ENCODE peak calls at places on chromosome 15, in five cellular contexts. One of them, this sample, is unnamed.

GRCh38 chr15:52481915-52482314 is 46.8 kb downstream of the MYO5A start:
- DNase-seq in activated naive CD8-positive, alpha-beta T cell treated with anti-CD3 and anti-CD28 coated beads for 36 hours: peak; percentile 14
- DNase-seq in T-helper 1 cell: peak; percentile 52
- DNase-seq in NCI-H1105 treated with DMSO at 0.1 percent for 48 hours: no peak
- DNase-seq in PC-9: no peak
- DNase-seq in this sample: no peak

GRCh38 chr15:40873625-40874561 is at the start of gene RHOV:
- DNase-seq in NCI-H1105 treated with DMSO at 0.1 percent for 48 hours: peak; percentile 25
- DNase-seq in activated naive CD8-positive, alpha-beta T cell treated with anti-CD3 and anti-CD28 coated beads for 36 hours: peak; percentile 67
- DNase-seq in PC-9: peak; percentile 70
- DNase-seq in T-helper 1 cell: peak; percentile 47
- DNase-seq in this sample: peak; percentile 72

GRCh38 chr15:48177875-48178611 is at the start of gene MYEF2:
- DNase-seq in activated naive CD8-positive, alpha-beta T cell treated with anti-CD3 and anti-CD28 coated beads for 36 hours: peak; percentile 77
- DNase-seq in NCI-H1105 treated with DMSO at 0.1 percent for 48 hours: peak; percentile 73
- DNase-seq in PC-9: no peak
- DNase-seq in T-helper 1 cell: peak; percentile 57
- DNase-seq in this sample: peak; percentile 90

GRCh38 chr15:40354408-40355171 is 3.4 kb upstream of the DISP2 start:
- DNase-seq in NCI-H1105 treated with DMSO at 0.1 percent for 48 hours: peak; percentile 13
- DNase-seq in T-helper 1 cell: no peak
- DNase-seq in activated naive CD8-positive, alpha-beta T cell treated with anti-CD3 and anti-CD28 coated beads for 36 hours: no peak
- DNase-seq in PC-9: no peak
- DNase-seq in this sample: peak; percentile 13

GRCh38 chr15:64930019-64930652 is 18.4 kb downstream of the ANKDD1A start:
- DNase-seq in activated naive CD8-positive, alpha-beta T cell treated with anti-CD3 and anti-CD28 coated beads for 36 hours: no peak
- DNase-seq in T-helper 1 cell: no peak
- DNase-seq in PC-9: no peak
- DNase-seq in NCI-H1105 treated with DMSO at 0.1 percent for 48 hours: no peak
- DNase-seq in this sample: no peak

GRCh38 chr15:81309647-81310460 is 14.1 kb downstream of the STARD5 start:
- DNase-seq in T-helper 1 cell: no peak
- DNase-seq in NCI-H1105 treated with DMSO at 0.1 percent for 48 hours: no peak
- DNase-seq in activated naive CD8-positive, alpha-beta T cell treated with anti-CD3 and anti-CD28 coated beads for 36 hours: no peak
- DNase-seq in PC-9: no peak
- DNase-seq in this sample: no peak

GRCh38 chr15:80572337-80572736 is 122.8 kb upstream of the ABHD17C start:
- DNase-seq in T-helper 1 cell: no peak
- DNase-seq in NCI-H1105 treated with DMSO at 0.1 percent for 48 hours: no peak
- DNase-seq in activated naive CD8-positive, alpha-beta T cell treated with anti-CD3 and anti-CD28 coated beads for 36 hours: no peak
- DNase-seq in PC-9: no peak
- DNase-seq in this sample: no peak

GRCh38 chr15:68187559-68187958 is 17.6 kb downstream of the CALML4 start:
- DNase-seq in activated naive CD8-positive, alpha-beta T cell treated with anti-CD3 and anti-CD28 coated beads for 36 hours: no peak
- DNase-seq in NCI-H1105 treated with DMSO at 0.1 percent for 48 hours: peak; percentile 97
- DNase-seq in PC-9: no peak
- DNase-seq in T-helper 1 cell: no peak
- DNase-seq in this sample: no peak

GRCh38 chr15:47371939-47372338 is 345.4 kb upstream of the SEMA6D start:
- DNase-seq in T-helper 1 cell: no peak
- DNase-seq in activated naive CD8-positive, alpha-beta T cell treated with anti-CD3 and anti-CD28 coated beads for 36 hours: no peak
- DNase-seq in NCI-H1105 treated with DMSO at 0.1 percent for 48 hours: no peak
- DNase-seq in PC-9: no peak
- DNase-seq in this sample: no peak

GRCh38 chr15:43511012-43511885 is 6.2 kb upstream of the MAP1A start:
- DNase-seq in NCI-H1105 treated with DMSO at 0.1 percent for 48 hours: peak; percentile 21
- DNase-seq in T-helper 1 cell: peak; percentile 6
- DNase-seq in activated naive CD8-positive, alpha-beta T cell treated with anti-CD3 and anti-CD28 coated beads for 36 hours: no peak
- DNase-seq in PC-9: peak; percentile 40
- DNase-seq in this sample: no peak

GRCh38 chr15:81111510-81112375 is 22.3 kb upstream of the CFAP161 start:
- DNase-seq in activated naive CD8-positive, alpha-beta T cell treated with anti-CD3 and anti-CD28 coated beads for 36 hours: no peak
- DNase-seq in T-helper 1 cell: no peak
- DNase-seq in NCI-H1105 treated with DMSO at 0.1 percent for 48 hours: no peak
- DNase-seq in PC-9: no peak
- DNase-seq in this sample: no peak

GRCh38 chr15:74262635-74263034 is 26.5 kb downstream of the CCDC33 start:
- DNase-seq in activated naive CD8-positive, alpha-beta T cell treated with anti-CD3 and anti-CD28 coated beads for 36 hours: no peak
- DNase-seq in T-helper 1 cell: no peak
- DNase-seq in NCI-H1105 treated with DMSO at 0.1 percent for 48 hours: no peak
- DNase-seq in PC-9: no peak
- DNase-seq in this sample: no peak

GRCh38 chr15:25741253-25741575 is 121.9 kb downstream of the ATP10A start:
- DNase-seq in PC-9: no peak
- DNase-seq in activated naive CD8-positive, alpha-beta T cell treated with anti-CD3 and anti-CD28 coated beads for 36 hours: no peak
- DNase-seq in T-helper 1 cell: no peak
- DNase-seq in NCI-H1105 treated with DMSO at 0.1 percent for 48 hours: no peak
- DNase-seq in this sample: no peak

GRCh38 chr15:90142216-90143175 is 40.2 kb upstream of the IDH2 start:
- DNase-seq in activated naive CD8-positive, alpha-beta T cell treated with anti-CD3 and anti-CD28 coated beads for 36 hours: peak; percentile 34
- DNase-seq in PC-9: no peak
- DNase-seq in NCI-H1105 treated with DMSO at 0.1 percent for 48 hours: no peak
- DNase-seq in T-helper 1 cell: peak; percentile 35
- DNase-seq in this sample: no peak

GRCh38 chr15:100115711-100116090 is 226.1 kb downstream of the ADAMTS17 start:
- DNase-seq in NCI-H1105 treated with DMSO at 0.1 percent for 48 hours: no peak
- DNase-seq in activated naive CD8-positive, alpha-beta T cell treated with anti-CD3 and anti-CD28 coated beads for 36 hours: no peak
- DNase-seq in T-helper 1 cell: no peak
- DNase-seq in PC-9: peak; percentile 57
- DNase-seq in this sample: no peak

GRCh38 chr15:51030649-51031316 is 63.9 kb downstream of the TNFAIP8L3 start:
- DNase-seq in NCI-H1105 treated with DMSO at 0.1 percent for 48 hours: no peak
- DNase-seq in activated naive CD8-positive, alpha-beta T cell treated with anti-CD3 and anti-CD28 coated beads for 36 hours: no peak
- DNase-seq in T-helper 1 cell: no peak
- DNase-seq in PC-9: peak; percentile 40
- DNase-seq in this sample: no peak

GRCh38 chr15:52326758-52327157 is 31.2 kb upstream of the MYO5C start:
- DNase-seq in PC-9: no peak
- DNase-seq in activated naive CD8-positive, alpha-beta T cell treated with anti-CD3 and anti-CD28 coated beads for 36 hours: no peak
- DNase-seq in NCI-H1105 treated with DMSO at 0.1 percent for 48 hours: no peak
- DNase-seq in T-helper 1 cell: no peak
- DNase-seq in this sample: no peak

GRCh38 chr15:50051811-50052419 is 67.1 kb downstream of the ATP8B4 start:
- DNase-seq in NCI-H1105 treated with DMSO at 0.1 percent for 48 hours: peak; percentile 19
- DNase-seq in activated naive CD8-positive, alpha-beta T cell treated with anti-CD3 and anti-CD28 coated beads for 36 hours: no peak
- DNase-seq in T-helper 1 cell: no peak
- DNase-seq in PC-9: peak; percentile 75
- DNase-seq in this sample: no peak

GRCh38 chr15:29242466-29243242 is 27.0 kb downstream of the NSMCE3 start:
- DNase-seq in NCI-H1105 treated with DMSO at 0.1 percent for 48 hours: no peak
- DNase-seq in PC-9: no peak
- DNase-seq in activated naive CD8-positive, alpha-beta T cell treated with anti-CD3 and anti-CD28 coated beads for 36 hours: no peak
- DNase-seq in T-helper 1 cell: no peak
- DNase-seq in this sample: no peak

GRCh38 chr15:57319226-57319918 is 56.9 kb upstream of the CGNL1 start:
- DNase-seq in activated naive CD8-positive, alpha-beta T cell treated with anti-CD3 and anti-CD28 coated beads for 36 hours: no peak
- DNase-seq in NCI-H1105 treated with DMSO at 0.1 percent for 48 hours: no peak
- DNase-seq in T-helper 1 cell: no peak
- DNase-seq in PC-9: no peak
- DNase-seq in this sample: no peak

GRCh38 chr15:68300115-68300940 is 22.8 kb downstream of the FEM1B start:
- DNase-seq in activated naive CD8-positive, alpha-beta T cell treated with anti-CD3 and anti-CD28 coated beads for 36 hours: no peak
- DNase-seq in NCI-H1105 treated with DMSO at 0.1 percent for 48 hours: no peak
- DNase-seq in T-helper 1 cell: no peak
- DNase-seq in PC-9: no peak
- DNase-seq in this sample: no peak

GRCh38 chr15:77688270-77689058 is 55.8 kb upstream of the LINGO1 start:
- DNase-seq in T-helper 1 cell: no peak
- DNase-seq in NCI-H1105 treated with DMSO at 0.1 percent for 48 hours: no peak
- DNase-seq in PC-9: no peak
- DNase-seq in activated naive CD8-positive, alpha-beta T cell treated with anti-CD3 and anti-CD28 coated beads for 36 hours: no peak
- DNase-seq in this sample: no peak

GRCh38 chr15:68888419-68888818 is 41.9 kb upstream of the SPESP1 start:
- DNase-seq in T-helper 1 cell: no peak
- DNase-seq in activated naive CD8-positive, alpha-beta T cell treated with anti-CD3 and anti-CD28 coated beads for 36 hours: no peak
- DNase-seq in PC-9: no peak
- DNase-seq in NCI-H1105 treated with DMSO at 0.1 percent for 48 hours: no peak
- DNase-seq in this sample: no peak

GRCh38 chr15:94230886-94231727 is at the start of gene MCTP2:
- DNase-seq in PC-9: peak; percentile 88
- DNase-seq in NCI-H1105 treated with DMSO at 0.1 percent for 48 hours: peak; percentile 28
- DNase-seq in T-helper 1 cell: peak; percentile 67
- DNase-seq in activated naive CD8-positive, alpha-beta T cell treated with anti-CD3 and anti-CD28 coated beads for 36 hours: peak; percentile 90
- DNase-seq in this sample: peak; percentile 48

GRCh38 chr15:26729581-26729980 is 43.3 kb downstream of the GABRB3 start:
- DNase-seq in NCI-H1105 treated with DMSO at 0.1 percent for 48 hours: no peak
- DNase-seq in T-helper 1 cell: no peak
- DNase-seq in PC-9: no peak
- DNase-seq in activated naive CD8-positive, alpha-beta T cell treated with anti-CD3 and anti-CD28 coated beads for 36 hours: no peak
- DNase-seq in this sample: no peak

GRCh38 chr15:65344909-65345275 is 32.9 kb downstream of the IGDCC3 start:
- DNase-seq in activated naive CD8-positive, alpha-beta T cell treated with anti-CD3 and anti-CD28 coated beads for 36 hours: no peak
- DNase-seq in T-helper 1 cell: no peak
- DNase-seq in NCI-H1105 treated with DMSO at 0.1 percent for 48 hours: no peak
- DNase-seq in PC-9: no peak
- DNase-seq in this sample: no peak

GRCh38 chr15:31148622-31149505 is 47.3 kb upstream of the TRPM1 start:
- DNase-seq in PC-9: no peak
- DNase-seq in activated naive CD8-positive, alpha-beta T cell treated with anti-CD3 and anti-CD28 coated beads for 36 hours: no peak
- DNase-seq in NCI-H1105 treated with DMSO at 0.1 percent for 48 hours: no peak
- DNase-seq in T-helper 1 cell: no peak
- DNase-seq in this sample: no peak

GRCh38 chr15:74768771-74769342 is 13.0 kb upstream of the CSK start:
- DNase-seq in T-helper 1 cell: peak; percentile 61
- DNase-seq in activated naive CD8-positive, alpha-beta T cell treated with anti-CD3 and anti-CD28 coated beads for 36 hours: peak; percentile 66
- DNase-seq in PC-9: no peak
- DNase-seq in NCI-H1105 treated with DMSO at 0.1 percent for 48 hours: peak; percentile 39
- DNase-seq in this sample: peak; percentile 72

GRCh38 chr15:101240364-101240763 is 11.5 kb downstream of the CHSY1 start:
- DNase-seq in activated naive CD8-positive, alpha-beta T cell treated with anti-CD3 and anti-CD28 coated beads for 36 hours: no peak
- DNase-seq in T-helper 1 cell: no peak
- DNase-seq in NCI-H1105 treated with DMSO at 0.1 percent for 48 hours: no peak
- DNase-seq in PC-9: no peak
- DNase-seq in this sample: no peak

GRCh38 chr15:91872356-91873132 is 19.0 kb downstream of the SLCO3A1 start:
- DNase-seq in PC-9: no peak
- DNase-seq in NCI-H1105 treated with DMSO at 0.1 percent for 48 hours: peak; percentile 63
- DNase-seq in activated naive CD8-positive, alpha-beta T cell treated with anti-CD3 and anti-CD28 coated beads for 36 hours: no peak
- DNase-seq in T-helper 1 cell: no peak
- DNase-seq in this sample: no peak

GRCh38 chr15:51274956-51275355 is 63.4 kb downstream of the CYP19A1 start:
- DNase-seq in T-helper 1 cell: no peak
- DNase-seq in NCI-H1105 treated with DMSO at 0.1 percent for 48 hours: no peak
- DNase-seq in PC-9: no peak
- DNase-seq in activated naive CD8-positive, alpha-beta T cell treated with anti-CD3 and anti-CD28 coated beads for 36 hours: no peak
- DNase-seq in this sample: no peak

GRCh38 chr15:63887630-63888029 is 53.9 kb upstream of the HERC1 start:
- DNase-seq in activated naive CD8-positive, alpha-beta T cell treated with anti-CD3 and anti-CD28 coated beads for 36 hours: no peak
- DNase-seq in T-helper 1 cell: no peak
- DNase-seq in NCI-H1105 treated with DMSO at 0.1 percent for 48 hours: no peak
- DNase-seq in PC-9: no peak
- DNase-seq in this sample: no peak

GRCh38 chr15:81749667-81750360 is 296.0 kb downstream of the MEX3B start:
- DNase-seq in activated naive CD8-positive, alpha-beta T cell treated with anti-CD3 and anti-CD28 coated beads for 36 hours: no peak
- DNase-seq in PC-9: no peak
- DNase-seq in NCI-H1105 treated with DMSO at 0.1 percent for 48 hours: peak; percentile 26
- DNase-seq in T-helper 1 cell: no peak
- DNase-seq in this sample: peak; percentile 6

GRCh38 chr15:82172506-82172905 is 90.0 kb downstream of the EFL1 start:
- DNase-seq in T-helper 1 cell: no peak
- DNase-seq in PC-9: peak; percentile 70
- DNase-seq in NCI-H1105 treated with DMSO at 0.1 percent for 48 hours: no peak
- DNase-seq in activated naive CD8-positive, alpha-beta T cell treated with anti-CD3 and anti-CD28 coated beads for 36 hours: no peak
- DNase-seq in this sample: no peak

GRCh38 chr15:101499863-101500713 is 10.6 kb upstream of the PCSK6 start:
- DNase-seq in T-helper 1 cell: no peak
- DNase-seq in NCI-H1105 treated with DMSO at 0.1 percent for 48 hours: peak; percentile 93
- DNase-seq in activated naive CD8-positive, alpha-beta T cell treated with anti-CD3 and anti-CD28 coated beads for 36 hours: peak; percentile 27
- DNase-seq in PC-9: no peak
- DNase-seq in this sample: no peak

GRCh38 chr15:40763801-40764765 is at the start of gene GCHFR:
- DNase-seq in activated naive CD8-positive, alpha-beta T cell treated with anti-CD3 and anti-CD28 coated beads for 36 hours: peak; percentile 80
- DNase-seq in NCI-H1105 treated with DMSO at 0.1 percent for 48 hours: no peak
- DNase-seq in PC-9: no peak
- DNase-seq in T-helper 1 cell: peak; percentile 63
- DNase-seq in this sample: peak; percentile 46

GRCh38 chr15:99176757-99177156 is 71.9 kb downstream of the SYNM start:
- DNase-seq in T-helper 1 cell: no peak
- DNase-seq in PC-9: no peak
- DNase-seq in NCI-H1105 treated with DMSO at 0.1 percent for 48 hours: no peak
- DNase-seq in activated naive CD8-positive, alpha-beta T cell treated with anti-CD3 and anti-CD28 coated beads for 36 hours: no peak
- DNase-seq in this sample: no peak

This sample was measured in NCI-H1436.